ENCODE peak calls at places on chromosomes 12 and 14, in six cellular contexts. W is K562, L is SK-N-SH, M is HepG2, P is H1, C is GM12878. K is an unnamed sample.

GRCh38 chr14:101839236-101839635 is 77.7 kb downstream of the PPP2R5C start:
- DNase-seq in W (no peak), L (no peak), M (no peak), P (no peak), C (peak; percentile 57), K (no peak)

GRCh38 chr14:98227000-98227726 is 1044.8 kb downstream of the BCL11B start:
- DNase-seq in W (no peak), L (no peak), M (no peak), P (no peak), C (peak; percentile 51), K (no peak)

GRCh38 chr14:101721951-101722661 is 39.4 kb upstream of the PPP2R5C start:
- DNase-seq in W (no peak), L (no peak), M (peak; percentile 47), P (no peak), C (no peak), K (no peak)

GRCh38 chr14:77043177-77043983 is 14.9 kb upstream of the IRF2BPL start:
- DNase-seq in W (peak; percentile 54), L (no peak), M (peak; percentile 89), P (no peak), C (peak; percentile 60), K (no peak)

GRCh38 chr14:54349713-54350112 is 47.1 kb upstream of the CDKN3 start:
- DNase-seq in W (no peak), L (no peak), M (no peak), P (no peak), C (no peak), K (no peak)

GRCh38 chr12:27437839-27438238 is 8.7 kb upstream of the SMCO2 start:
- DNase-seq in W (no peak), L (no peak), M (no peak), P (no peak), C (no peak), K (no peak)

GRCh38 chr12:20369164-20370000 is 1.0 kb downstream of the PDE3A start:
- DNase-seq in W (no peak), L (peak; percentile 74), M (no peak), P (peak; percentile 5), C (no peak), K (no peak)

GRCh38 chr12:6273931-6274687 is 36.4 kb upstream of the PLEKHG6 start:
- DNase-seq in W (no peak), L (peak; percentile 55), M (no peak), P (no peak), C (no peak), K (no peak)

DNA sequence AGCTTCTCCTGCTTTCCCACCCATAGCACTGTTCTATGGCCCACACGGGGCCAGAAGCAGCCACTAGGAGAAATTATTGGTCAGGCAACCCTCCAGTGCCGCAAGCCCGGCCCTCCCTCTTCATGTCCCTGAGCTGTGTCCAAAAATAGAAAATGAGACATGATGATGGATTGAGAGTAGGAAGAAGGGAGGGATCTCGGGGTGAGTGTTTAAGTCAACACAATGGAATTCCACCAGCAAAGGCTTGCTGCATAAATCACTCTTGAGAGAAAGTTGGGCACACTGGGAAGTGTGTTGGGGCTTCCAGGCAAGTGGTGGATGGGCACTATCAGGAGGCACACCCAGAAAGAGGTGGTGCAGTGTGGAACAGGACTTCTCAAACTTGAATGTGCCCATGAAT is 94.2 kb downstream of the LLPH start:
- DNase-seq in W (no peak), L (no peak), M (peak; percentile 60), P (no peak), C (no peak), K (peak; percentile 82)
- TF ChIP-seq SIN3A in W (no peak), L (peak; percentile 69), M (no peak), P (no peak), C (no peak), K (no peak)

GRCh38 chr12:67434653-67435375 is 165.7 kb downstream of the CAND1 start:
- DNase-seq in W (no peak), L (no peak), M (peak; percentile 46), P (no peak), C (no peak), K (no peak)

GRCh38 chr12:67439611-67440010 is 170.5 kb downstream of the CAND1 start:
- DNase-seq in W (no peak), L (no peak), M (no peak), P (no peak), C (no peak), K (no peak)

GRCh38 chr12:67433393-67434175 is 164.4 kb downstream of the CAND1 start:
- DNase-seq in W (peak; percentile 28), L (no peak), M (no peak), P (no peak), C (no peak), K (no peak)

GRCh38 chr12:67437011-67437410 is 167.9 kb downstream of the CAND1 start:
- DNase-seq in W (no peak), L (no peak), M (no peak), P (no peak), C (no peak), K (no peak)

GRCh38 chr12:67436230-67436629 is 167.1 kb downstream of the CAND1 start:
- DNase-seq in W (no peak), L (no peak), M (no peak), P (no peak), C (no peak), K (no peak)
- H3K9ac ChIP-seq in W (no peak overlapping the region), L (no peak overlapping the region), M (no peak overlapping the region), P (no peak overlapping the region), C (no peak overlapping the region), K (no peak overlapping the region)

DNA sequence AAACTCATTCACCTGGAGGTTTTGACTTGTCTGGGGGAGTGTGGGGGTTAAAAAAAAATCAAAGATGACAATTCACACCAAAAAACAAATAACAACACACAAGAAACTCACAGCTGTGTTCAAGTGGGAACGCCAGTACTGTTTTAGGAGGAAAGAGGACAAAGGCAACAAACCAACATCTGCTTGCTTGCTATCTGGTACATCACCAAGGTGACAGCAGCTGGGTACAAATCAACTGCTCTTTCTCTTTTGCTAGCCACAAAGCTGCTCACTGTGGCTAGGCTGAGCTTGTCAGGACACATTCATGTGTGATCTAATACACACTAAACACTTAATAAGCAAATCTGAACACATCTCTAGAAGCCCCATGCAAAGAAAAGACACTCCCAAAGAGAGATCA is 128.0 kb upstream of the RAP1B start:
- DNase-seq in W (no peak), L (no peak), M (no peak), P (no peak), C (peak; percentile 89), K (no peak)
- TF ChIP-seq SIN3A in W (no peak), L (no peak), M (no peak), P (no peak), C (no peak), K (no peak)

GRCh38 chr14:73782623-73783022 is 68.4 kb upstream of the PNMA1 start:
- DNase-seq in W (no peak), L (no peak), M (no peak), P (no peak), C (no peak), K (no peak)
- H3K9ac ChIP-seq in W (peak overlapping the region; percentile 29), L (no peak overlapping the region), M (peak overlapping the region; percentile 96), P (no peak overlapping the region), C (no peak overlapping the region), K (no peak overlapping the region)

GRCh38 chr14:88481089-88481488 is 73.7 kb downstream of the PTPN21 start:
- DNase-seq in W (no peak), L (no peak), M (no peak), P (no peak), C (no peak), K (no peak)
- TF ChIP-seq SIN3A in W (no peak), L (no peak), M (no peak), P (no peak), C (no peak), K (no peak)

GRCh38 chr12:614727-615060 is 48.6 kb downstream of the NINJ2 start:
- DNase-seq in W (no peak), L (no peak), M (no peak), P (no peak), C (no peak), K (no peak)
- H3K9ac ChIP-seq in W (no peak overlapping the region), L (no peak overlapping the region), M (no peak overlapping the region), P (no peak overlapping the region), C (no peak overlapping the region), K (no peak overlapping the region)

K was measured in HCT116.